ENCODE peak calls at places on chromosome 14, in ten cellular contexts. I is right cardiac atrium; W is ascending aorta; Z is WTC11; A is DMS153; B is CD8-positive, alpha-beta T cell; N is esophagus muscularis mucosa; R is T-helper 9 cell; O is Calu3; Q is BJ. F is an unnamed sample.

GRCh38 chr14:65470404-65470880 is 57.9 kb downstream of the FUT8 start:
- DNase-seq in I (peak), W (no peak), Z (peak), A (no peak), B (no peak), N (no peak), R (no peak), O (no peak), Q (no peak), F (no peak)

GRCh38 chr14:97215263-97215969 is 418.2 kb downstream of the VRK1 start:
- DNase-seq in I (no peak), W (no peak), Z (no peak), A (no peak), B (no peak), N (no peak), R (no peak), O (no peak), Q (no peak), F (no peak)

GRCh38 chr14:68148276-68148675 is 328.7 kb downstream of the RAD51B start:
- DNase-seq in I (no peak), W (no peak), Z (no peak), A (no peak), B (no peak), N (no peak), R (no peak), O (no peak), Q (no peak), F (no peak)

GRCh38 chr14:61526405-61527312 is 168.7 kb upstream of the HIF1A start:
- DNase-seq in I (peak), W (peak), Z (no peak), A (peak), B (no peak), N (no peak), R (no peak), O (peak), Q (no peak), F (peak)

GRCh38 chr14:30885840-30886740 is 11.7 kb downstream of the COCH start:
- DNase-seq in I (no peak), W (no peak), Z (no peak), A (no peak), B (no peak), N (no peak), R (no peak), O (no peak), Q (no peak), F (no peak)

GRCh38 chr14:58637391-58638230 is at the start of gene DACT1:
- DNase-seq in I (peak), W (peak), Z (peak), A (no peak), B (no peak), N (peak), R (peak), O (peak), Q (no peak), F (peak)

GRCh38 chr14:78178071-78178470 is 7.9 kb downstream of the NRXN3 start:
- DNase-seq in I (no peak), W (no peak), Z (no peak), A (no peak), B (no peak), N (no peak), R (no peak), O (no peak), Q (no peak), F (no peak)

GRCh38 chr14:53927171-53927570 is 29.5 kb downstream of the BMP4 start:
- DNase-seq in I (no peak), W (no peak), Z (no peak), A (no peak), B (no peak), N (no peak), R (no peak), O (no peak), Q (peak), F (no peak)

GRCh38 chr14:53715390-53715730 is 241.3 kb downstream of the BMP4 start:
- DNase-seq in I (no peak), W (no peak), Z (no peak), A (no peak), B (no peak), N (no peak), R (no peak), O (peak), Q (peak), F (no peak)

GRCh38 chr14:65478596-65478995 is 66.1 kb downstream of the FUT8 start:
- DNase-seq in I (no peak), W (no peak), Z (no peak), A (peak), B (no peak), N (no peak), R (no peak), O (no peak), Q (no peak), F (no peak)

GRCh38 chr14:51604078-51604477 is 47.6 kb upstream of the FRMD6 start:
- DNase-seq in I (no peak), W (no peak), Z (no peak), A (no peak), B (no peak), N (no peak), R (no peak), O (no peak), Q (peak), F (no peak)

GRCh38 chr14:76294876-76295275 is 81.1 kb upstream of the ESRRB start:
- DNase-seq in I (no peak), W (no peak), Z (no peak), A (no peak), B (no peak), N (no peak), R (no peak), O (no peak), Q (no peak), F (no peak)

GRCh38 chr14:105144231-105144665 is 24.3 kb downstream of the JAG2 start:
- DNase-seq in I (no peak), W (peak), Z (no peak), A (no peak), B (no peak), N (no peak), R (no peak), O (no peak), Q (no peak), F (peak)

GRCh38 chr14:105086833-105087307 is 21.6 kb upstream of the GPR132 start:
- DNase-seq in I (peak), W (peak), Z (peak), A (peak), B (peak), N (peak), R (peak), O (peak), Q (no peak), F (peak)

GRCh38 chr14:80211143-80212024 is at the start of gene DIO2:
- DNase-seq in I (peak), W (peak), Z (no peak), A (no peak), B (no peak), N (no peak), R (no peak), O (no peak), Q (no peak), F (peak)

GRCh38 chr14:102923920-102924486 is 1.5 kb downstream of the AMN start:
- DNase-seq in I (peak), W (no peak), Z (no peak), A (no peak), B (no peak), N (no peak), R (no peak), O (no peak), Q (no peak), F (no peak)

GRCh38 chr14:82642425-82642824 is 1108.8 kb upstream of the SEL1L start:
- DNase-seq in I (peak), W (no peak), Z (peak), A (no peak), B (no peak), N (no peak), R (no peak), O (no peak), Q (no peak), F (peak)

GRCh38 chr14:96268426-96269358 is 12.7 kb downstream of the BDKRB1 start:
- DNase-seq in I (no peak), W (no peak), Z (no peak), A (no peak), B (no peak), N (no peak), R (no peak), O (peak), Q (peak), F (peak)

GRCh38 chr14:103568952-103569351 is 6.2 kb downstream of the COA8 start:
- DNase-seq in I (no peak), W (no peak), Z (no peak), A (no peak), B (no peak), N (no peak), R (no peak), O (no peak), Q (no peak), F (no peak)

GRCh38 chr14:105260826-105261438 is 12.6 kb downstream of the BTBD6 start:
- DNase-seq in I (no peak), W (no peak), Z (no peak), A (no peak), B (no peak), N (no peak), R (no peak), O (no peak), Q (no peak), F (no peak)

GRCh38 chr14:100708349-100709217 is 18.1 kb upstream of the DLK1 start:
- DNase-seq in I (peak), W (no peak), Z (peak), A (no peak), B (no peak), N (no peak), R (no peak), O (peak), Q (no peak), F (peak)

GRCh38 chr14:37436519-37436918 is 158.5 kb downstream of the FOXA1 start:
- DNase-seq in I (no peak), W (no peak), Z (no peak), A (peak), B (no peak), N (no peak), R (no peak), O (no peak), Q (no peak), F (no peak)

GRCh38 chr14:68208726-68209125 is 389.1 kb downstream of the RAD51B start:
- DNase-seq in I (no peak), W (no peak), Z (no peak), A (no peak), B (no peak), N (no peak), R (no peak), O (no peak), Q (no peak), F (no peak)